ENCODE peak calls at places on chromosomes 12 and 14, in four cellular contexts. T, N, J and S are unnamed samples.

GRCh38 chr12:55673638-55674037 is 34.1 kb downstream of the ITGA7 start:
- DNase-seq in T (no peak), J (peak), N (no peak), S (no peak)

GRCh38 chr12:128121424-128121823 is 145.5 kb upstream of the TMEM132C start:
- DNase-seq in T (no peak), N (no peak), J (no peak), S (no peak)

GRCh38 chr12:110684322-110684836 is 4.5 kb downstream of the HVCN1 start:
- DNase-seq in T (no peak), N (no peak), J (no peak), S (no peak)

GRCh38 chr12:68163546-68164210 is 4.1 kb upstream of the IFNG start:
- DNase-seq in J (peak), T (no peak), N (no peak), S (no peak)

GRCh38 chr12:69330475-69331473 is 17.4 kb upstream of the LYZ start:
- DNase-seq in T (peak), J (no peak), N (no peak), S (peak)

GRCh38 chr12:26346748-26347147 is 151.4 kb downstream of the SSPN start:
- DNase-seq in J (no peak), N (no peak), T (no peak), S (no peak)

GRCh38 chr14:72479471-72479931 is 414.4 kb downstream of the DPF3 start:
- DNase-seq in J (peak), T (no peak), N (no peak), S (no peak)

GRCh38 chr12:119406811-119407210 is 72.3 kb downstream of the CCDC60 start:
- DNase-seq in N (no peak), J (no peak), T (no peak), S (no peak)

GRCh38 chr12:47772738-47773061 is 338 bp upstream of the SLC48A1 start:
- DNase-seq in T (no peak), N (no peak), J (no peak), S (no peak)

GRCh38 chr12:93050026-93050747 is 121.1 kb upstream of the EEA1 start:
- DNase-seq in J (no peak), N (no peak), T (no peak), S (no peak)

GRCh38 chr12:29858270-29858786 is 74.6 kb upstream of the TMTC1 start:
- DNase-seq in J (peak), N (no peak), T (no peak), S (no peak)

GRCh38 chr12:5434647-5434968 is 2.7 kb downstream of the NTF3 start:
- DNase-seq in N (no peak), J (no peak), T (no peak), S (no peak)

GRCh38 chr12:91126516-91126915 is 15.2 kb upstream of the LUM start:
- DNase-seq in T (no peak), N (no peak), J (no peak), S (no peak)

GRCh38 chr12:52082988-52083637 is 3.6 kb downstream of the SMIM41 start:
- DNase-seq in J (no peak), T (peak), N (no peak), S (peak)

GRCh38 chr12:96710127-96710745 is 196.8 kb upstream of the NEDD1 start:
- DNase-seq in T (no peak), N (no peak), J (no peak), S (no peak)

GRCh38 chr14:68283378-68284123 is 464.0 kb downstream of the RAD51B start:
- DNase-seq in T (no peak), N (no peak), J (peak), S (no peak)

GRCh38 chr12:69534389-69534822 is 50.9 kb upstream of the CCT2 start:
- DNase-seq in J (peak), T (no peak), N (peak), S (peak)

GRCh38 chr12:87807127-87807526 is 222.1 kb downstream of the C12orf50 start:
- DNase-seq in J (no peak), T (no peak), N (no peak), S (no peak)

GRCh38 chr14:99475179-99475578 is 5.5 kb downstream of the SETD3 start:
- DNase-seq in T (no peak), J (no peak), N (no peak), S (no peak)

GRCh38 chr14:103315368-103315911 is 18.6 kb upstream of the EIF5 start:
- DNase-seq in T (no peak), N (no peak), J (no peak), S (no peak)

GRCh38 chr12:95215925-95216324 is 1.3 kb downstream of the FGD6 start:
- DNase-seq in N (no peak), T (no peak), J (no peak), S (no peak)

GRCh38 chr14:92362781-92363235 is 39.8 kb downstream of the SLC24A4 start:
- DNase-seq in N (no peak), T (no peak), J (no peak), S (no peak)

GRCh38 chr12:6996040-6996441 is 22.2 kb downstream of the LPCAT3 start:
- DNase-seq in T (peak), J (no peak), N (peak), S (no peak)

GRCh38 chr14:50821471-50822464 is 9.2 kb downstream of the NIN start:
- DNase-seq in J (peak), N (no peak), T (no peak), S (no peak)

GRCh38 chr12:118064608-118065007 is 3.6 kb upstream of the WSB2 start:
- DNase-seq in N (no peak), J (no peak), T (no peak), S (no peak)

GRCh38 chr12:128662106-128662505 is 161.7 kb downstream of the SLC15A4 start:
- DNase-seq in N (no peak), T (no peak), J (no peak), S (no peak)

GRCh38 chr12:105084251-105085250 is at the start of gene ALDH1L2:
- DNase-seq in J (no peak), N (peak), T (peak), S (peak)

DNA sequence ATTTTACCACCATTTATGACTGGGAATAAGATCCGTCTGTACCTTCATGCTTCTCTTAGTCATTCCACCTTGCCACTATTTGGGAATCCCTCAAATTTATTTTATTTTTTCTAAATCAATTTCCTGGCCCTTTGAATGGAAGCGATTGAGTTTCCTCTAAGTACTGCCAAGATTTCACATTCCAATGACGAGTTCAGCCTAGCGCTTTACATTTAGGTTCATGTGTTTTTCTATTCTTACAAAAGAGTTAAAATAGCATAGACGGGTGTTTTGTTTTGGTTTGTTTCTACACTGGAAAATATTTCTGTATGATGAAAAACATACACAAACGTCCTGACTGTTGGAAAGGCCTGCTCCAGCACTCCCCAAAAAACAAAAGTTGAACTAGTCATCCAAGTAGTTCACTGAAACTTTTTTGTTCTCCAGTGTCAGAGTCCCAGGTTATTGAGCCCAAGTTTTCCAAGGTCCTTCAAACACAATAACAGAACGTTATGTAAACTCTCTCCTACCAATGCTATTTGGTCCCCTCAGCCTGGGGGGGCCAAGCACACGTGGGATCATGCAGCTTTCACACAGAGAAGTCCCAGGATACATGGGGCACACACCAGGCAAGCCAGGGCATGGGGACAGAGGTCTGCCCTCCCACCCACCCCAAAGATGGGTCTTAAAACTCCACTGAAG is 74.8 kb upstream of the FOXN3 start:
- DNase-seq in T (no peak), J (no peak), N (no peak), S (no peak)
- TF ChIP-seq EGR1 in T (no peak), J (no peak), N (no peak), S (no peak)

DNA sequence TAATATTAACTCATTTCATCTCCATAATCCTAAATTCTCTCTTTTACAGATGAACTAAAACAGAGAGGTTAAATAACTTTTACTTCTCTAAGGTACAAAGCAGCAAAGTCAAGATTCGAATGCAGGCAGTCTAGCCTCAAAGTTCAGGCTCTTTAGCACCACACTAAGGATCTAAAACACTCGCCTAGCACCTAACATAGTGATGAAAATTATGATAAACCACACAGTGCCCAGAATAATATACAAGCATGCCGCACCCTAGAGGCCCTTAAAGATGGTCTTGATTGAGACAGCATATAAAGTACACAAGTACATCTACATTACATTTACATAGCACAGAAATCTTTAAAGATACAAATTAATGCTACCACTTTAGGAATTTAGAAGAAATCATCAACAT is 207.1 kb downstream of the MED13L start:
- DNase-seq in J (no peak), N (no peak), T (no peak), S (no peak)
- TF ChIP-seq EGR1 in J (no peak), N (no peak), T (no peak), S (no peak)

DNA sequence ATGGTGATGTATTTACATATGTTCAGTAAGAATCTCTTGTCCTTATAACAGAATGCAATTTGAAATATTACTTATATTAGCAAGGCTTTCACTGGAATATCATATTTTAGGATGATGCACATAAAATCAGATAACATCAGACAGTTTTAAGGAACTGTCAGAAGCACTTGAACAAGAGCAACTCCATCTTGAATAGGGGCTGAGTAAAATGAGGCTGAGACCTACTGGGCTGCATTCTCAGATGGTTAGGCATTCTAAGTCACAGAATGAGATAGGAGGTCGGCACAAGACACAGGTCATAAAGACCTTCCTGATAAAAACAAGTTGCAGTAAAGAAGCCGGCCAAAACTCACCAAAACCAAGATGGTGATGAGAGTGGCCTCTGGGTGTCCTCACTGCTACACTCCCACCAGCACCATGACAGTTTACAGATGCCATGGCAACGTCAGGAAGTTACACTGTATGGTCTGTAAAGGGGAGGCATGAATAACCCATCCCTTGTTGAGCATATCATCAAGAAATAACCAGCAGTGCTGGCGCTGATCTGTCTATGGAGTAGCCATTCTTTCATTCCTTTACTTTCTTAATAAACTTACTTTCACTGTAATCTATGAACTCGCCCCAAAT is 27.6 kb upstream of the ETV6 start:
- DNase-seq in J (no peak), N (no peak), T (no peak), S (no peak)
- TF ChIP-seq EGR1 in J (no peak), N (no peak), T (no peak), S (no peak)

DNA sequence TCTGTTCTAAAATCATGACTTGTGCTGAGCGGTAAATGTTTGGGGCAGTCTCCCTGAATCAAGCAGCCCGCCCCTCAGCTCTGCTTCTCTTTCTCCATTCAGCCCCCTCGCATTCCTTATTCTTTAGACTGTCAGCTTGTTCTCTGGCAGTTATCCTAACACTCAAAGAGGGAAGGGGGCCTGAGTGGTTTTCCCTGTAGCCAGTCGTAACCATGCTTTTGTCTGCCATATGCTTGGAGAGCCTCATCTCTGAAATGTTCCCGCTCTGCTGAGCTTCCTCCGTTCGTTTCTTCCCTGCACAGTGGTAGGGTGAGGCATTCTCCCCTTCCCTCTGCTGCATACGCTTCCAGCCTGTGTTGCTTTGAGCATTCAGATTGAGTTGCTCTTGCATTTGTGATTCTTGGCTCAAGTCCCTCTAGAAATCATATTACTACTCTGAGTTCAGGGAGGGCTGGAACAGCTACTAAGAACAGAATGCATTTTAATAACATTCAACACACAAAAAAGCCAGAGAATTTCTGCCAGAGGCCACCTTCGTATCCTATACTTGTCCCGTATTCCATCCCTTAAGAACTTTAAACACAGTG is 119.7 kb downstream of the FBXL14 start:
- DNase-seq in N (peak), J (no peak), T (no peak), S (peak)
- TF ChIP-seq EGR1 in N (no peak), J (no peak), T (no peak), S (no peak)

GRCh38 chr12:120980800-120981368 is 2.5 kb downstream of the HNF1A start:
- DNase-seq in J (no peak), N (no peak), T (no peak), S (no peak)
- TF ChIP-seq EGR1 in J (no peak), N (no peak), T (no peak), S (no peak)

DNA sequence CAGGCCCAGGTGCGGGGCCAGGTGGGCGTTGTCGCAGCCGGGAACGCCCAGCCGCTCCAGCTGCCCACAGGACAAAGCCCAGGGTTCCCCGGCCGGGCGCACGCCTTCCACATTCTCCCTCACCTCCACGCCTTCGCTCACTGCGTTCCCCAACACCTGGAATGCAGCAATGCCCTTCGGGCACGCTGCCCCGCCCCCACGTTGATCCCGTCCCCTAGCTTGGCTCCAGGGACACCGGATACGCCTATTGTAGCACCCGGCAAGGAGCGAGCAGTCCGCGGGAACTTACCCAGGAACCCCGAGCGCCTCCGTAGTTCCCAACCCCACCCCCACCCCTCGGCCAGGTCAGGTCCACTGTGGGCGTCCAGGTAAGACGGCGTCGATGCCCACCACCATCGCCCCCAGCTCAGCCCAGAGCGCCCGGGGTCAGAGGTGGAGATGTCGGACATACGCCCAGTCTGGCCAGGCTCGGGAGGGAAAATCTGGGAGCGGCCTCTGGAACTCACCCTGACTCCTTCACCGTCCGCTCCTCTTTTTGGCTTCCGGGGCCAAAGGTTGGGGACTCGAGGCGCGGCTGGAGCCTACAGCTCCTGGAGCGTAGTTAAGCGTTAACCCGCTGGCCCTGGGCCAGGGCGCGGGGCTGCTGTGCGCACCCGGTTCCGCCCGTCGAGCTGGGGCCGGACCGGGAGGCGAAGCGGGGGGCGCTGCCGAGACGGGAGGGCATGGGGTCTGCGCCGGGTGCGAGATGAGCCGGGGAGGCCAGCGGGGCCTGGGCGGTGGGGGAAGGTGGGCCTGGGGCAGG is 600 bp upstream of the CEP170B start:
- DNase-seq in J (no peak), N (peak), T (peak), S (peak)
- TF ChIP-seq EGR1 in J (no peak), N (no peak), T (no peak), S (no peak)

GRCh38 chr12:28023156-28023887 is 50.8 kb upstream of the PTHLH start:
- DNase-seq in T (no peak), J (no peak), N (peak), S (no peak)
- TF ChIP-seq EGR1 in T (no peak), J (no peak), N (no peak), S (no peak)